ENCODE peak calls at places on chromosomes 6 and 20, in eight cellular contexts. X, Q, Y, I, D, S, V and N are unnamed samples.

GRCh38 chr6:149364558-149364957 is 35.5 kb upstream of the SUMO4 start:
- DNase-seq in X (no peak), Q (peak; percentile 72), Y (no peak), I (no peak), D (no peak), S (no peak), V (no peak), N (no peak)

GRCh38 chr6:111958534-111958933 is 85.3 kb upstream of the FYN start:
- DNase-seq in X (no peak), Q (no peak), Y (no peak), I (no peak), D (no peak), S (no peak), V (no peak), N (no peak)

GRCh38 chr20:47735412-47736400 is 49.6 kb downstream of the SULF2 start:
- DNase-seq in X (no peak), Q (no peak), Y (no peak), I (no peak), D (no peak), S (no peak), V (peak; percentile 45), N (no peak)

GRCh38 chr20:43446361-43446879 is 11.3 kb upstream of the SRSF6 start:
- DNase-seq in X (no peak), Q (no peak), Y (no peak), I (no peak), D (no peak), S (peak; percentile 76), V (no peak), N (no peak)

GRCh38 chr6:166707045-166707444 is 80.0 kb upstream of the RPS6KA2 start:
- DNase-seq in X (peak; percentile 67), Q (peak; percentile 8), Y (no peak), I (peak; percentile 54), D (no peak), S (no peak), V (no peak), N (peak; percentile 21)

GRCh38 chr20:25076731-25077609 is 5.0 kb downstream of the VSX1 start:
- DNase-seq in X (peak; percentile 44), Q (peak; percentile 1), Y (no peak), I (no peak), D (no peak), S (peak; percentile 74), V (no peak), N (no peak)

GRCh38 chr6:35412102-35412501 is 40.0 kb upstream of the FANCE start:
- DNase-seq in X (no peak), Q (no peak), Y (no peak), I (no peak), D (no peak), S (no peak), V (no peak), N (no peak)

GRCh38 chr6:1597121-1597744 is 12.5 kb upstream of the FOXC1 start:
- DNase-seq in X (no peak), Q (no peak), Y (no peak), I (no peak), D (no peak), S (no peak), V (no peak), N (no peak)

GRCh38 chr6:42532038-42532669 is 31.7 kb upstream of the UBR2 start:
- DNase-seq in X (peak; percentile 17), Q (peak; percentile 73), Y (no peak), I (peak; percentile 37), D (no peak), S (no peak), V (peak; percentile 13), N (no peak)

GRCh38 chr20:57560554-57561355 is at the start of gene PCK1:
- DNase-seq in X (peak; percentile 70), Q (peak; percentile 1), Y (no peak), I (no peak), D (peak; percentile 80), S (no peak), V (peak; percentile 65), N (no peak)

GRCh38 chr6:159529820-159530405 is 163.1 kb downstream of the SOD2 start:
- DNase-seq in X (no peak), Q (no peak), Y (no peak), I (no peak), D (no peak), S (no peak), V (peak; percentile 25), N (no peak)

GRCh38 chr20:48148916-48149672 is 363.8 kb upstream of the SULF2 start:
- DNase-seq in X (no peak), Q (no peak), Y (no peak), I (no peak), D (no peak), S (no peak), V (no peak), N (no peak)

DNA sequence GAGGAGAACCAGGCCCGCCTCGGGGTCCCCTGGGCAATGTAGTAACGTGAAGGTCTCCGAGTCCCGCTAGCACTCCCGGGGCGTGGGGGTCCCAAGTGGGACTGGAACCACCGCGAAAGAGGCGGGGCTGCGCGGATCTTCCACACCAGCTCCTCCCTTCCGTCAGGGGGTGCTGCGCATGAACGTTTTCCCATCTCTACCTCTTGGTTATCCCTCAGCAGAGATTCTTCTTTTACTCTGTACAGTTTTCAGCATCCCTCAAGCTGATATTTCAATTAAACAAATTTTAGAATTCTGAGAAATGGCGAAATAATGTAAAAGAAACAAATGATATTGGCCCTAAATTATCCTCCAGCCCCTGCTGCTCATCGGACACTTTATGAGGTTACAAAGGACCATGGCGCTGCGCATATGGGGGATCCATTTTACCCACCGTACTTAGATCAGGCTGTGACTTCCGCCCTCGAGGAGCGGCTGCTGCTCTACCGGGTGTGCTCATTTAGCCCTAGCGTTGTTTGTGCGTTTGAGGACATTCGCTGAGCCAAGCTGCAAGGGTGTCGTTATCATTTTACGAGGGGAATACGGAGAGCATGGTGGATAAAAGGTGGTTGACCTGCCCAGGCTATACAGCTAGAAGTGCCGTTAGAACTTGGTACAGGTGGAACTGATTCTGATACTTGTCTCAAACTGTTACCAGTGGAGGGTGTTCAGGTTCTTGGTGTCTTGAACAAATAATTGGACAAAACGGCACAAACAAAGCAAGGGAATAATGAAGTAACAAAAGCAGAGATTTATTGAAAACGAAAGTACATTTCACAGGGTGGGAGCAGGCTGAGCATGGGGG is 75.2 kb upstream of the CHD6 start:
- DNase-seq in X (peak; percentile 84), Q (peak; percentile 89), Y (peak; percentile 82), I (peak; percentile 89), D (peak; percentile 77), S (peak; percentile 95), V (peak; percentile 76), N (peak; percentile 76)
- TF ChIP-seq POLR2A in X (peak; percentile 93), Q (no peak), Y (peak; percentile 84), I (no peak), D (peak; percentile 11), S (no peak), V (no peak), N (peak; percentile 34)

GRCh38 chr6:26199773-26200728 is 112.8 kb downstream of the HFE start:
- DNase-seq in X (no peak), Q (peak; percentile 38), Y (no peak), I (no peak), D (peak; percentile 65), S (no peak), V (no peak), N (no peak)
- TF ChIP-seq POLR2A in X (no peak), Q (no peak), Y (peak; percentile 85), I (no peak), D (no peak), S (no peak), V (no peak), N (no peak)

GRCh38 chr6:119145111-119145510 is 66.6 kb upstream of the FAM184A start:
- DNase-seq in X (no peak), Q (no peak), Y (no peak), I (peak; percentile 21), D (no peak), S (no peak), V (no peak), N (no peak)
- TF ChIP-seq POLR2A in X (no peak), Q (no peak), Y (no peak), I (no peak), D (no peak), S (no peak), V (no peak), N (no peak)

GRCh38 chr6:88248709-88249321 is 82.7 kb upstream of the CNR1 start:
- DNase-seq in X (no peak), Q (no peak), Y (no peak), I (no peak), D (no peak), S (no peak), V (no peak), N (no peak)

GRCh38 chr6:88246654-88247053 is 80.5 kb upstream of the CNR1 start:
- DNase-seq in X (no peak), Q (no peak), Y (no peak), I (no peak), D (no peak), S (no peak), V (no peak), N (no peak)

DNA sequence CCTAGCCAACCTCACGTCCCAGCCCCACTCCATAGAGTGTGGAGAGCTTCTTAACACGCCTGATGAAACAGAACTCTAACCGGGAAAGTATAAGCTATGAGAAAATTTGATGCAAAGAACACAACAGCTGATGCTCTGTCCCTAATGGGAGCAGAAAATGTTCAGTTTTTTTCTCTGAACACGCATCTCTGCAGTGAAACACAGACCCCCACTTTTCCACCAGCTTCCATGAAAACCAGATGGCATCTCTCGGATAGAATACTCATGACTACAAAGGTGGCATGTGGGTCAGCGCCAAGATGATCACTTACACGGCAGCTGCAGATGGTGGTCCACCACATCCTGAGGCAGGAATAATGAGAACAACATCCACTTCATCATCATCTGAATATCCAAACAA is 85.1 kb upstream of the CNR1 start:
- DNase-seq in X (no peak), Q (no peak), Y (no peak), I (no peak), D (no peak), S (no peak), V (no peak), N (no peak)
- TF ChIP-seq POLR2A in X (no peak), Q (no peak), Y (no peak), I (no peak), D (no peak), S (no peak), V (no peak), N (no peak)

GRCh38 chr20:20709858-20710257 is 2.6 kb downstream of the RALGAPA2 start:
- DNase-seq in X (no peak), Q (no peak), Y (no peak), I (peak; percentile 55), D (no peak), S (no peak), V (no peak), N (no peak)

GRCh38 chr20:20711413-20711812 is 1.0 kb downstream of the RALGAPA2 start:
- DNase-seq in X (no peak), Q (no peak), Y (no peak), I (peak; percentile 21), D (no peak), S (no peak), V (no peak), N (peak; percentile 58)

GRCh38 chr20:20712004-20712473 is 405 bp downstream of the RALGAPA2 start:
- DNase-seq in X (peak; percentile 46), Q (no peak), Y (no peak), I (peak; percentile 18), D (no peak), S (peak; percentile 89), V (no peak), N (no peak)

GRCh38 chr20:20710443-20710842 is 2.0 kb downstream of the RALGAPA2 start:
- DNase-seq in X (no peak), Q (no peak), Y (no peak), I (no peak), D (no peak), S (no peak), V (no peak), N (no peak)

GRCh38 chr20:20710847-20711315 is 1.6 kb downstream of the RALGAPA2 start:
- DNase-seq in X (peak; percentile 73), Q (no peak), Y (no peak), I (peak; percentile 34), D (no peak), S (no peak), V (no peak), N (no peak)
- TF ChIP-seq POLR2A in X (peak; percentile 78), Q (no peak), Y (no peak), I (no peak), D (no peak), S (no peak), V (no peak), N (no peak)